ENCODE peak calls at places on chromosomes 7 and 10, in seven cellular contexts. Z is body of pancreas, R is kidney epithelial cell, B is psoas muscle, L is heart left ventricle, S is tibial nerve, P is lower lobe of right lung. X is an unnamed sample.

GRCh38 chr10:49474901-49475300 is 64.0 kb downstream of the ERCC6 start:
- DNase-seq in Z (no peak), R (no peak), B (no peak), L (no peak), S (no peak), P (no peak), X (peak)

GRCh38 chr10:79479283-79479909 is 32.9 kb upstream of the EIF5AL1 start:
- DNase-seq in Z (no peak), R (no peak), B (no peak), L (no peak), S (no peak), P (no peak), X (no peak)

GRCh38 chr10:52004342-52004949 is 305.1 kb upstream of the CSTF2T start:
- DNase-seq in Z (no peak), R (no peak), B (no peak), L (no peak), S (no peak), P (no peak), X (peak)

GRCh38 chr7:90740364-90740763 is 144.2 kb downstream of the CDK14 start:
- DNase-seq in Z (no peak), R (no peak), B (no peak), L (no peak), S (no peak), P (no peak), X (no peak)

GRCh38 chr7:24752073-24752800 is 5.0 kb downstream of the GSDME start:
- DNase-seq in Z (no peak), R (no peak), B (no peak), L (no peak), S (no peak), P (no peak), X (no peak)

GRCh38 chr7:134355925-134356324 is 39.2 kb upstream of the SLC35B4 start:
- DNase-seq in Z (peak), R (no peak), B (no peak), L (peak), S (no peak), P (peak), X (peak)

GRCh38 chr7:17384400-17384799 is 85.9 kb downstream of the AHR start:
- DNase-seq in Z (no peak), R (no peak), B (no peak), L (no peak), S (no peak), P (no peak), X (no peak)

GRCh38 chr10:4023997-4024396 is 239.0 kb upstream of the KLF6 start:
- DNase-seq in Z (no peak), R (no peak), B (no peak), L (no peak), S (no peak), P (no peak), X (peak)

GRCh38 chr10:116765549-116766162 is 23.3 kb upstream of the HSPA12A start:
- DNase-seq in Z (peak), R (no peak), B (no peak), L (peak), S (no peak), P (no peak), X (no peak)

GRCh38 chr7:140659727-140660396 is 12.9 kb upstream of the ADCK2 start:
- DNase-seq in Z (no peak), R (no peak), B (no peak), L (no peak), S (no peak), P (no peak), X (no peak)

GRCh38 chr10:101694056-101694673 is 805 bp downstream of the FBXW4 start:
- DNase-seq in Z (peak), R (no peak), B (peak), L (peak), S (peak), P (peak), X (peak)

GRCh38 chr10:44966129-44966815 is 6.7 kb downstream of the RASSF4 start:
- DNase-seq in Z (no peak), R (no peak), B (no peak), L (no peak), S (no peak), P (no peak), X (no peak)

GRCh38 chr10:30984563-30985328 is 46.9 kb downstream of the ZNF438 start:
- DNase-seq in Z (no peak), R (no peak), B (no peak), L (no peak), S (no peak), P (no peak), X (peak)

GRCh38 chr7:155774947-155775346 is 37.3 kb downstream of the SHH start:
- DNase-seq in Z (no peak), R (no peak), B (no peak), L (no peak), S (no peak), P (no peak), X (no peak)

GRCh38 chr7:155145477-155146255 is 75.5 kb downstream of the HTR5A start:
- DNase-seq in Z (no peak), R (no peak), B (no peak), L (no peak), S (no peak), P (no peak), X (no peak)

GRCh38 chr7:20542594-20542993 is 72.9 kb upstream of the ABCB5 start:
- DNase-seq in Z (no peak), R (no peak), B (peak), L (peak), S (no peak), P (no peak), X (peak)

GRCh38 chr7:55533050-55533728 is 39.1 kb downstream of the VOPP1 start:
- DNase-seq in Z (no peak), R (peak), B (no peak), L (no peak), S (no peak), P (no peak), X (peak)

DNA sequence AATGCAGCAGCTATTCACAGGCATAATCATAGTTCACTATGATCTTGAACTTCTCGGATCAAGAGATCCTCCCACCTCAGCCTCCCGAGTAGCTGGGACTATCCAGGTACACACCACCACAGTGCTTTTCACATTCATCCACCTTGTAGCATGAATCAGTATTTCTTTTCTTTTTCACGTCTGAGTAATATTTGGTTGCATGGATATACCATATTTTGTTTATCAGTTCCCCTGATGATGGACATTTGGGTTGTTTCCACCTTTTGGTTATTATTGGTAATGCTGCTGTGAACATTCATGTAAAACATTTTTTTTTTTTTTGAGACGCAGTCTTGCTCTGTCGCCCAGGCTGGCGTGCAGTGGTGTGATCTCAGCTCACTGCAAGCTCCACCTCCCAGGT is 3.6 kb upstream of the TBC1D12 start:
- DNase-seq in Z (no peak), R (no peak), B (no peak), L (no peak), S (no peak), P (no peak), X (no peak)
- TF ChIP-seq CTCF in Z (no peak), R (no peak), B (no peak), L (no peak), S (no peak), P (no peak), X (no peak)

GRCh38 chr10:123147635-123148413 is at the start of gene HMX2:
- DNase-seq in Z (no peak), R (no peak), B (no peak), L (no peak), S (no peak), P (no peak), X (no peak)
- TF ChIP-seq CTCF in Z (no peak), R (no peak), B (no peak), L (no peak), S (no peak), P (no peak), X (no peak)

GRCh38 chr7:143318661-143319060 is 2.8 kb downstream of the CLCN1 start:
- DNase-seq in Z (no peak), R (no peak), B (peak), L (peak), S (no peak), P (no peak), X (peak)
- TF ChIP-seq CTCF in Z (no peak), R (no peak), B (no peak), L (no peak), S (no peak), P (no peak), X (no peak)

GRCh38 chr10:119028900-119029612 is 458 bp upstream of the NANOS1 start:
- DNase-seq in Z (peak), R (no peak), B (peak), L (peak), S (peak), P (peak), X (peak)
- TF ChIP-seq CTCF in Z (no peak), R (no peak), B (peak), L (peak), S (peak), P (no peak), X (peak)